ENCODE peak calls at places on chromosomes 3 and 15, in ten cellular contexts. M is GM12878, I is ovary, B is stomach, E is esophagus muscularis mucosa, T is transverse colon, Z is K562, V is sigmoid colon, J is H1, P is tibial nerve. W is an unnamed sample. For H3K9me3 and H3K36me3, the result is how much of the 10 kb centered on the place peaks cover.

GRCh38 chr3:173583496-173583895 is 186.0 kb downstream of the NLGN1 start:
- DNase-seq in M (no peak), I (no peak), B (no peak), E (no peak), T (no peak), Z (no peak), V (no peak), J (no peak), P (no peak), W (no peak)

GRCh38 chr3:15332405-15333098 is at the start of gene SH3BP5:
- DNase-seq in M (no peak), I (peak), B (peak), E (no peak), T (peak), Z (peak), V (peak), J (no peak), P (peak), W (peak)

GRCh38 chr3:53140575-53141467 is 10.6 kb upstream of the RFT1 start:
- DNase-seq in M (no peak), I (no peak), B (no peak), E (no peak), T (no peak), Z (no peak), V (no peak), J (no peak), P (no peak), W (no peak)

GRCh38 chr3:3625461-3626271 is 173.6 kb upstream of the LRRN1 start:
- DNase-seq in M (no peak), I (no peak), B (no peak), E (no peak), T (no peak), Z (no peak), V (no peak), J (no peak), P (no peak), W (no peak)

GRCh38 chr15:39396979-39397615 is 183.8 kb upstream of the THBS1 start:
- DNase-seq in M (no peak), I (no peak), B (no peak), E (no peak), T (no peak), Z (peak), V (no peak), J (no peak), P (no peak), W (no peak)

GRCh38 chr3:105367063-105367405 is 325 bp downstream of the ALCAM start:
- DNase-seq in M (no peak), I (peak), B (peak), E (no peak), T (peak), Z (no peak), V (peak), J (no peak), P (no peak), W (peak)

GRCh38 chr15:36682091-36682490 is 102.7 kb downstream of the CDIN1 start:
- DNase-seq in M (no peak), I (no peak), B (no peak), E (no peak), T (no peak), Z (no peak), V (no peak), J (no peak), P (no peak), W (no peak)

GRCh38 chr3:98646680-98647079 is 53.3 kb upstream of the CPOX start:
- DNase-seq in M (no peak), I (no peak), B (no peak), E (no peak), T (no peak), Z (no peak), V (no peak), J (no peak), P (no peak), W (no peak)

GRCh38 chr15:66996099-66996498 is 69.3 kb upstream of the SMAD3 start:
- DNase-seq in M (no peak), I (no peak), B (no peak), E (peak), T (no peak), Z (no peak), V (no peak), J (no peak), P (no peak), W (no peak)

GRCh38 chr15:20358066-20358780 is 183.4 kb downstream of the GOLGA6L6 start:
- DNase-seq in M (no peak), I (no peak), B (peak), E (no peak), T (no peak), Z (no peak), V (peak), J (no peak), P (no peak), W (peak)

GRCh38 chr15:20356444-20357138 is 185.0 kb downstream of the GOLGA6L6 start:
- DNase-seq in M (no peak), I (no peak), B (peak), E (peak), T (peak), Z (peak), V (peak), J (no peak), P (no peak), W (peak)

GRCh38 chr15:20361091-20361490 is 180.5 kb downstream of the GOLGA6L6 start:
- DNase-seq in M (no peak), I (no peak), B (no peak), E (no peak), T (no peak), Z (no peak), V (no peak), J (no peak), P (no peak), W (no peak)

GRCh38 chr15:20357139-20358065 is 184.2 kb downstream of the GOLGA6L6 start:
- DNase-seq in M (no peak), I (no peak), B (peak), E (peak), T (no peak), Z (no peak), V (peak), J (no peak), P (no peak), W (peak)

GRCh38 chr15:20358781-20359414 is 182.7 kb downstream of the GOLGA6L6 start:
- DNase-seq in M (no peak), I (no peak), B (no peak), E (no peak), T (no peak), Z (no peak), V (no peak), J (no peak), P (no peak), W (no peak)
- H3K9me3 ChIP-seq in M (under half), I (under half), B (under half), E (under half), T (under half), Z (under half), V (under half), J (under half), P (under half), W (under half)

GRCh38 chr15:72588096-72588495 is 66.4 kb upstream of the GOLGA6B start:
- DNase-seq in M (no peak), I (no peak), B (no peak), E (no peak), T (no peak), Z (no peak), V (no peak), J (no peak), P (no peak), W (no peak)
- TF ChIP-seq EP300 in M (no peak), I (no peak), B (no peak), E (no peak), T (no peak), Z (no peak), V (no peak), J (no peak), P (no peak), W (no peak)

DNA sequence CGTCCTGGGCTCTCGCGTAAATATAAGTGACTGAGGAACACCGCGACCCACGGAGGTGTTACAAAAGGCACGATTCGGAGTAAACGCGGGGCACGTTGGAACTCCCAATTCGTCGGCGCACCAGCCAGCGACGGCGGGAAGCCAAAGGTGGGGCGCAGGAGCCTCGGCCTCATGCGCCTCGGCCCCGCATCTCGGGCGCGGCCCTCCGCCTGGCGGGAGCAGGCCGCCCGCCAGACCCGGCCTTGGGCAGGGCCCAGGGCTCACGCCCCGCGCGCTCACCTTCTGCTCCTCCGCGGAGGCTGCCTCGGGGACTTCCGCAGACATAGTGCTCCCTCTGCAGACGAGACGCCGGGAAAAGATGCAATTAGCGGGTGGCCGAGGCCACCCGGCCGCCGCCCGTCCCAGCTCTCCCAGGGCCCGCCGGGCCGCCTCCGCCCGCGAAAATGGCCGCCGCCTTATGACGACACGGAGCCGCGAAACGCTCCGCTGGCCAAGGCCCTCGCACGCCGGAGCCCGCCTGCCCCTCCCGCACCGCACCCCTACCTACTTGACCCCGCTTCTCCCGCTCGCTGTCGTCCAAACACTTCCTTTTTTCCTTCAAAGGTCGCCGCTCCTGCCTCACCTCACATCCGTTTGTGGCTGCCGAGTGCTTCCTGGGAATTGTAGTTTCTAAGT is at the start of gene ARPP19:
- DNase-seq in M (peak), I (peak), B (peak), E (peak), T (peak), Z (peak), V (peak), J (peak), P (peak), W (peak)
- H3K36me3 ChIP-seq in M (under half), I (under half), B (under half), E (under half), T (under half), Z (under half), V (under half), J (under half), P (under half), W (under half)

GRCh38 chr3:197564097-197564843 is 8.5 kb upstream of the BDH1 start:
- DNase-seq in M (no peak), I (no peak), B (no peak), E (no peak), T (no peak), Z (peak), V (no peak), J (no peak), P (no peak), W (no peak)

GRCh38 chr3:197561926-197562325 is 6.2 kb upstream of the BDH1 start:
- DNase-seq in M (peak), I (no peak), B (no peak), E (no peak), T (no peak), Z (no peak), V (no peak), J (no peak), P (no peak), W (no peak)

GRCh38 chr3:197559662-197560061 is 3.9 kb upstream of the BDH1 start:
- DNase-seq in M (no peak), I (no peak), B (no peak), E (no peak), T (peak), Z (no peak), V (no peak), J (no peak), P (no peak), W (no peak)

GRCh38 chr3:197558000-197558399 is 2.2 kb upstream of the BDH1 start:
- DNase-seq in M (no peak), I (no peak), B (no peak), E (no peak), T (no peak), Z (no peak), V (no peak), J (no peak), P (no peak), W (no peak)

DNA sequence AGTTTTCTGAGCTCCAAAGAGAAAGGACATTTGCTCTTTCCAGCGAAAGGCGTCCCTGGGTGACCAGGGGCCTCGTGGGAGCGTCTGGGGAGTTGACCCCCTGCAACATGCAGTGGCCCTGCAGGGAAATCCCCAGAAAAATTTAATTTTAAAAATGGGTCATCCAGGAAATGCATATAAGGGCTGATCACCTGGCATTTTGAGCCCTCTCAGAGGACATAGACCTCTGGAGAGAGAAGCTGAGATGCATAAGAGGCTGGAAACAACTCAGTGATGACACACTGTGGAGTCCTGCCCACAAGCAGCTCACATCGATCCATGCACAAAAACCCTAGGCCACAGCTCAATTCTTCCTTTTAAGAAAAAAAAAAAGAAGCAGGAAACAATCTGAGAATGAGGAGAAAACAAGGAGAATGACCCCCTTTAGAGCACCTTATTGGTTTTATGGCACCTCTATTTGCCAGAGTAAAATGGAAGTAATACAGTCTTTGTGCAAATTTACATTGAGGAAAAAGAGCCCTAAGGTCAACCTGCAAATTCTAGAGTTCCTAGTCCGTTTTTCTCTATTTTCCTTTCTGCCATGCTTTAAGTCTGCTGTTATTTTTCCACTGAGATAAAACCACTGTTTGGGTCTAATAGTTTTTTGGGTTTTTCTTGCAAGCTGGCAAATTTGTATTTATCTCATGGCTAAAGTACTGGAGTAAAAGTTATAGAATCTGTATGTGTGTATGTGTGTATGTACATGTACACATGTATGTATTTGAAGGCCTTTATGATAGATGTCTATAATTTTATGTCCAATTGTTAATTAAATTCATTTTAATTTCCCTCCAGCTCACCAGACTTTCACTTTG is 6.9 kb upstream of the BDH1 start:
- DNase-seq in M (no peak), I (no peak), B (no peak), E (no peak), T (no peak), Z (no peak), V (no peak), J (no peak), P (no peak), W (no peak)
- H3K9me3 ChIP-seq in M (under half), I (under half), B (under half), E (under half), T (under half), Z (under half), V (under half), J (under half), P (under half), W (under half)

GRCh38 chr3:139105154-139105702 is 60.5 kb upstream of the PRR23C start:
- DNase-seq in M (no peak), I (no peak), B (no peak), E (peak), T (no peak), Z (no peak), V (no peak), J (no peak), P (no peak), W (peak)
- TF ChIP-seq EP300 in M (no peak), I (no peak), B (no peak), E (no peak), T (no peak), Z (no peak), V (no peak), J (no peak), P (no peak), W (no peak)